ENCODE peak calls at places on chromosomes 3 and 15, in eight cellular contexts. One of them, this sample, is unnamed.

GRCh38 chr3:48561045-48561736 is 2.4 kb downstream of the UCN2 start:
- DNase-seq in iPS DF 6.9: peak; percentile 18
- DNase-seq in stomach: peak; percentile 45
- DNase-seq in CD4-positive, CD25-positive, alpha-beta regulatory T cell: no peak
- DNase-seq in thoracic aorta: no peak
- DNase-seq in upper lobe of right lung: peak; percentile 83
- DNase-seq in endothelial cell of umbilical vein: peak; percentile 26
- DNase-seq in adipocyte: peak; percentile 57
- DNase-seq in this sample: no peak

GRCh38 chr3:197297020-197297419 is 1.4 kb downstream of the DLG1 start:
- DNase-seq in iPS DF 6.9: no peak
- DNase-seq in stomach: no peak
- DNase-seq in CD4-positive, CD25-positive, alpha-beta regulatory T cell: no peak
- DNase-seq in thoracic aorta: no peak
- DNase-seq in upper lobe of right lung: no peak
- DNase-seq in endothelial cell of umbilical vein: peak; percentile 14
- DNase-seq in adipocyte: peak; percentile 35
- DNase-seq in this sample: no peak

GRCh38 chr3:32934150-32934742 is 17.2 kb upstream of the CCR4 start:
- DNase-seq in iPS DF 6.9: no peak
- DNase-seq in stomach: peak; percentile 34
- DNase-seq in CD4-positive, CD25-positive, alpha-beta regulatory T cell: peak; percentile 34
- DNase-seq in thoracic aorta: no peak
- DNase-seq in upper lobe of right lung: peak; percentile 9
- DNase-seq in endothelial cell of umbilical vein: peak; percentile 22
- DNase-seq in adipocyte: peak; percentile 70
- DNase-seq in this sample: no peak

GRCh38 chr15:71788646-71789579 is 21.4 kb upstream of the NR2E3 start:
- DNase-seq in iPS DF 6.9: no peak
- DNase-seq in stomach: peak; percentile 2
- DNase-seq in CD4-positive, CD25-positive, alpha-beta regulatory T cell: no peak
- DNase-seq in thoracic aorta: no peak
- DNase-seq in upper lobe of right lung: peak; percentile 34
- DNase-seq in endothelial cell of umbilical vein: peak; percentile 59
- DNase-seq in adipocyte: no peak
- DNase-seq in this sample: no peak

GRCh38 chr15:94086360-94086759 is 145.0 kb upstream of the MCTP2 start:
- DNase-seq in iPS DF 6.9: no peak
- DNase-seq in stomach: no peak
- DNase-seq in CD4-positive, CD25-positive, alpha-beta regulatory T cell: no peak
- DNase-seq in thoracic aorta: no peak
- DNase-seq in upper lobe of right lung: no peak
- DNase-seq in endothelial cell of umbilical vein: no peak
- DNase-seq in adipocyte: no peak
- DNase-seq in this sample: no peak

GRCh38 chr3:80688814-80689213 is 921.0 kb upstream of the ROBO1 start:
- DNase-seq in iPS DF 6.9: no peak
- DNase-seq in stomach: no peak
- DNase-seq in CD4-positive, CD25-positive, alpha-beta regulatory T cell: no peak
- DNase-seq in thoracic aorta: no peak
- DNase-seq in upper lobe of right lung: no peak
- DNase-seq in endothelial cell of umbilical vein: peak; percentile 65
- DNase-seq in adipocyte: peak; percentile 69
- DNase-seq in this sample: no peak

GRCh38 chr15:68806220-68807105 is 14.2 kb downstream of the ANP32A start:
- DNase-seq in iPS DF 6.9: no peak
- DNase-seq in stomach: no peak
- DNase-seq in CD4-positive, CD25-positive, alpha-beta regulatory T cell: no peak
- DNase-seq in thoracic aorta: no peak
- DNase-seq in upper lobe of right lung: no peak
- DNase-seq in endothelial cell of umbilical vein: no peak
- DNase-seq in adipocyte: no peak
- DNase-seq in this sample: no peak

GRCh38 chr3:141242035-141242721 is 10.6 kb downstream of the PXYLP1 start:
- DNase-seq in iPS DF 6.9: no peak
- DNase-seq in stomach: no peak
- DNase-seq in CD4-positive, CD25-positive, alpha-beta regulatory T cell: no peak
- DNase-seq in thoracic aorta: no peak
- DNase-seq in upper lobe of right lung: no peak
- DNase-seq in endothelial cell of umbilical vein: no peak
- DNase-seq in adipocyte: no peak
- DNase-seq in this sample: no peak

GRCh38 chr3:425094-425493 is 228.5 kb downstream of the CHL1 start:
- DNase-seq in iPS DF 6.9: no peak
- DNase-seq in stomach: no peak
- DNase-seq in CD4-positive, CD25-positive, alpha-beta regulatory T cell: no peak
- DNase-seq in thoracic aorta: no peak
- DNase-seq in upper lobe of right lung: no peak
- DNase-seq in endothelial cell of umbilical vein: no peak
- DNase-seq in adipocyte: no peak
- DNase-seq in this sample: no peak

GRCh38 chr3:131374741-131375140 is 6.8 kb upstream of the NUDT16 start:
- DNase-seq in iPS DF 6.9: no peak
- DNase-seq in stomach: no peak
- DNase-seq in CD4-positive, CD25-positive, alpha-beta regulatory T cell: no peak
- DNase-seq in thoracic aorta: no peak
- DNase-seq in upper lobe of right lung: no peak
- DNase-seq in endothelial cell of umbilical vein: no peak
- DNase-seq in adipocyte: no peak
- DNase-seq in this sample: no peak

DNA sequence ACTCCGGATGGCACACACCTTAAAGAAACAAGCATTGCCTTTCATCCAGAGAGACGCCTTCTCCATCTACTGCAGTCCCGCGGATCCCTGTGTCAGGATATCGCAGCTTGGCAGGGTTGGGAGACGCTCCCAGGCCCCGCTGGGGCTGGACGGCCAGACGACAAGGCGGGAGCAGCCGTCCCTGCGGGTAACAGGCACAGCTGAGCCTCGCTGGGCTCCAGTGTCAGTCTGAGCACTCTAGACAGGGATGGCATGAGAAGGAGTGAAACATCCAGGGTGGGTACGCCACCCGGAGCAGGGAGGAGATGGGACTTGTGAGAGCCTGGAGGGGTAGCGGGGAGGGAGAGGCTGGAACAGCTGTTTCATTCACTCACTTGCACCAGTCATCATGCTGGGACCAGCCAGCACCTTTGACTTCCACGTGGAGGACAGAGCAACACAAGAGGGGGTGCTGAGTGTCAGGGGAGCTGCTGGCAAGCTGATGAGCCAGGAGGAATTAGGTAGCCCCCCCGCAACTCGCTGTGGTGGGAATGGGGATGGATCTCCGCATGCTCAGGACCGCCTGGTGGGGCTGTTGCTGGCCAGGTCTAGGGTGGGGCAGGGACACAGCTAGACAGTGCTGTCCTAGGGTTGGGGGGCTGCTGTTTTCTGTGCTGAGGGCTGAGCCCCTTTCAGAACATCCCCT is 31.6 kb upstream of the SNRPA1 start:
- DNase-seq in iPS DF 6.9: no peak
- DNase-seq in stomach: no peak
- DNase-seq in CD4-positive, CD25-positive, alpha-beta regulatory T cell: no peak
- DNase-seq in thoracic aorta: no peak
- DNase-seq in upper lobe of right lung: peak; percentile 57
- DNase-seq in endothelial cell of umbilical vein: no peak
- DNase-seq in adipocyte: no peak
- DNase-seq in this sample: no peak
- H3K4me3 ChIP-seq in iPS DF 6.9: no peak overlapping the region
- H3K4me3 ChIP-seq in stomach: no peak overlapping the region
- H3K4me3 ChIP-seq in CD4-positive, CD25-positive, alpha-beta regulatory T cell: no peak overlapping the region
- H3K4me3 ChIP-seq in thoracic aorta: no peak overlapping the region
- H3K4me3 ChIP-seq in upper lobe of right lung: no peak overlapping the region
- H3K4me3 ChIP-seq in endothelial cell of umbilical vein: no peak overlapping the region
- H3K4me3 ChIP-seq in adipocyte: no peak overlapping the region
- H3K4me3 ChIP-seq in this sample: no peak overlapping the region

DNA sequence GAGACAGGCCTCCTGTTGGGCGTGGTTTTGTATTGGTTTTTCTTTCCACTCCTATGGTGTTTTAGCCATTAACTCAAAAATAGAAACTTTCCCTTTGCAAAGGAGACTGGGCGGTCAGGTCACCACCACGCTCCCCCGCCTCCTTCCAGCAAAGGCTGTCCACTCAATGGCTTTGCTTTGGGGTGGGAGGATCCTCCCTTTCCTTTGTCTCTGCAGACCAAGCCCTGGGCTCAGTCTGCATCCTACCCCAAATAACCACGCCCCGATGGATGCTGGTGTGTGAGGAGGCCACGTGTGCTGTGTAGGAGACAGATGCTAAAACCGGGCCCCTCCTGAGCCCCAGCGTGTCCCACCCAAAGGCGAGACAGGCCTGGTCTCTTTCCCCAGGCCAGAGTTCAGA is 68.5 kb downstream of the GRIP2 start:
- DNase-seq in iPS DF 6.9: no peak
- DNase-seq in stomach: no peak
- DNase-seq in CD4-positive, CD25-positive, alpha-beta regulatory T cell: no peak
- DNase-seq in thoracic aorta: no peak
- DNase-seq in upper lobe of right lung: no peak
- DNase-seq in endothelial cell of umbilical vein: no peak
- DNase-seq in adipocyte: no peak
- DNase-seq in this sample: no peak
- H3K4me3 ChIP-seq in iPS DF 6.9: no peak overlapping the region
- H3K4me3 ChIP-seq in stomach: no peak overlapping the region
- H3K4me3 ChIP-seq in CD4-positive, CD25-positive, alpha-beta regulatory T cell: no peak overlapping the region
- H3K4me3 ChIP-seq in thoracic aorta: no peak overlapping the region
- H3K4me3 ChIP-seq in upper lobe of right lung: no peak overlapping the region
- H3K4me3 ChIP-seq in endothelial cell of umbilical vein: no peak overlapping the region
- H3K4me3 ChIP-seq in adipocyte: no peak overlapping the region
- H3K4me3 ChIP-seq in this sample: no peak overlapping the region

DNA sequence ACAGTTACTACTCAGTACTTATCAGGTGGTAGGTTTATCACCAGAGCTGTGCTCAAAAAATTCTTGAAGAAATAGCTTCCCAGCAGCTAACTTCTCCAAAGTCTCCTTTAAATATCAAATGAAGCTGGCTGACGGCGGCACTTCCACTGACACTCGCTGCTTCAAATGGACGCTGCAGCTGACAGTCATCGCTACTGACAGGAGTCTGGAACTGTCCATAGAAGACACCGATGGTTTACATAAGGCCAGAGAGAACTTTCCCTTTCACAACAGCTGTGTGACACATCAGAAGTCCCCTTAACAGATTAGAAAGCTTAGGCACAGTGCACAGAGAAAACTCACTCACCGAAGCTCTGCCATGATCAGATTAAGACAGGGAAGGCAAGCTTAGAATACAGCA is 270.2 kb downstream of the SHOX2 start:
- DNase-seq in iPS DF 6.9: no peak
- DNase-seq in stomach: no peak
- DNase-seq in CD4-positive, CD25-positive, alpha-beta regulatory T cell: no peak
- DNase-seq in thoracic aorta: no peak
- DNase-seq in upper lobe of right lung: no peak
- DNase-seq in endothelial cell of umbilical vein: no peak
- DNase-seq in adipocyte: no peak
- DNase-seq in this sample: no peak
- H3K4me3 ChIP-seq in iPS DF 6.9: no peak overlapping the region
- H3K4me3 ChIP-seq in stomach: no peak overlapping the region
- H3K4me3 ChIP-seq in CD4-positive, CD25-positive, alpha-beta regulatory T cell: no peak overlapping the region
- H3K4me3 ChIP-seq in thoracic aorta: no peak overlapping the region
- H3K4me3 ChIP-seq in upper lobe of right lung: no peak overlapping the region
- H3K4me3 ChIP-seq in endothelial cell of umbilical vein: no peak overlapping the region
- H3K4me3 ChIP-seq in adipocyte: no peak overlapping the region
- H3K4me3 ChIP-seq in this sample: no peak overlapping the region

DNA sequence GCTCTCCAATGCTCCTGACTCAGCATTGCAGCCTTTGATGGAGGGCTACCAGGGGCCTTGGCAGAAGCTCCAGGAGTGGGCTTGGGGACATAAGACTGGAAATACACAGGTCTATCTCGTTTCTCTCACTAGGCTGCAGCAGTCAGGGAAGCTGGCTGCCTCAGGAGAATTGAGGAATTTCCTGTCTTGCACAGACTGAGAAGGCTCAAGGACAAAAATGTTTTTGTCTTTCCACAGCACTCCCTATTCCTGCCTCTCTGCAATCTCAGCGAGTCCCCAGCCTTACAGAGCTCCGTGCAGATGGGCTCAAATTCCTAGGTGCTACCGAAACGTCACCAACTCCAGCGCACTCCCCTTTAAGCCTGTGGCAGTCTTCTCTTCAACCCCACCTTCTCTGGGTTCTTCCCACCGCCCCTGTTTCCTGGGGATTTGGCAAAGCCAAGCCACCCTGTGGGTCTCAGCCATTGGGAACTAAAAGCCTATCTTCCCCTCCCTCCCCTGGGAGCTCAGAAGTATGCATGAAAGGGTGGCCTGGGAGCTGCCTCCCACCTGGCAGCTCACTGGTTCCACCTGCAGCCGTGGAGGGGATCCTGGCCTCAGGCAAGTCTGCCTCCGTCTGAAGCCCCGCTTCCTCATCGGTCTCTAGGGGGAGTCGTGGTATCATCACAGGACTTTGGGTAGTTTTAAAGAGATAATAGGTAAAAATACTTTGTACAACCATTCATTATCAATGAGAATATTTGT is 322.6 kb upstream of the FRG2C start:
- DNase-seq in iPS DF 6.9: no peak
- DNase-seq in stomach: no peak
- DNase-seq in CD4-positive, CD25-positive, alpha-beta regulatory T cell: no peak
- DNase-seq in thoracic aorta: no peak
- DNase-seq in upper lobe of right lung: no peak
- DNase-seq in endothelial cell of umbilical vein: no peak
- DNase-seq in adipocyte: peak; percentile 36
- DNase-seq in this sample: no peak
- H3K4me3 ChIP-seq in iPS DF 6.9: no peak overlapping the region
- H3K4me3 ChIP-seq in stomach: no peak overlapping the region
- H3K4me3 ChIP-seq in CD4-positive, CD25-positive, alpha-beta regulatory T cell: no peak overlapping the region
- H3K4me3 ChIP-seq in thoracic aorta: no peak overlapping the region
- H3K4me3 ChIP-seq in upper lobe of right lung: no peak overlapping the region
- H3K4me3 ChIP-seq in endothelial cell of umbilical vein: no peak overlapping the region
- H3K4me3 ChIP-seq in adipocyte: peak overlapping the region; percentile 53
- H3K4me3 ChIP-seq in this sample: no peak overlapping the region